ENCODE peak calls at places on chromosomes 2 and 18, in six cellular contexts. Q is progenitor cell of endocrine pancreas, G is Peyer's patch, I is adrenal gland, P is IMR-90, T is fibroblast of the aortic adventitia. Z is an unnamed sample.

GRCh38 chr2:149143734-149144133 is 105.2 kb downstream of the LYPD6B start:
- DNase-seq in I (no peak), G (no peak), Q (no peak), P (no peak), T (no peak), Z (no peak)

GRCh38 chr2:182587831-182588230 is 128.2 kb upstream of the DNAJC10 start:
- DNase-seq in Q (no peak), G (no peak), I (no peak), T (peak), P (peak), Z (no peak)

GRCh38 chr2:164561991-164562390 is 59.3 kb downstream of the GRB14 start:
- DNase-seq in Q (no peak), G (no peak), T (no peak), P (no peak), I (no peak), Z (no peak)

GRCh38 chr18:22370414-22370813 is 47.3 kb downstream of the CTAGE1 start:
- DNase-seq in I (no peak), G (no peak), T (no peak), Q (no peak), P (no peak), Z (no peak)

GRCh38 chr2:175227382-175227781 is 45.9 kb upstream of the ATP5MC3 start:
- DNase-seq in I (no peak), Q (no peak), G (no peak), T (no peak), P (no peak), Z (no peak)

GRCh38 chr2:206211657-206212255 is 52.1 kb downstream of the EEF1B2 start:
- DNase-seq in T (peak), P (peak), I (peak), Q (no peak), G (no peak), Z (no peak)

GRCh38 chr2:74317696-74318095 is 25.5 kb downstream of the SLC4A5 start:
- DNase-seq in P (no peak), Q (no peak), I (no peak), T (no peak), G (no peak), Z (no peak)

GRCh38 chr2:1595274-1595673 is 149.0 kb downstream of the PXDN start:
- DNase-seq in Q (no peak), T (no peak), I (no peak), G (no peak), P (no peak), Z (no peak)

GRCh38 chr2:120469486-120469885 is 123.5 kb downstream of the INHBB start:
- DNase-seq in T (peak), Q (no peak), P (no peak), G (no peak), I (no peak), Z (no peak)

GRCh38 chr2:26299488-26300092 is 46.4 kb upstream of the SELENOI start:
- DNase-seq in G (no peak), I (peak), Q (no peak), T (peak), P (peak), Z (peak)

GRCh38 chr18:9825571-9826073 is 60.2 kb upstream of the TXNDC2 start:
- DNase-seq in T (peak), Q (no peak), I (peak), G (peak), P (peak), Z (no peak)

GRCh38 chr2:109702250-109702985 is 88.3 kb downstream of the SOWAHC start:
- DNase-seq in I (no peak), G (peak), Q (no peak), P (peak), T (peak), Z (no peak)

GRCh38 chr18:69727912-69728572 is 219.6 kb downstream of the CD226 start:
- DNase-seq in P (no peak), I (no peak), T (peak), Q (no peak), G (no peak), Z (no peak)

GRCh38 chr2:224997802-224998201 is 44.5 kb downstream of the DOCK10 start:
- DNase-seq in Q (no peak), P (peak), I (no peak), G (no peak), T (no peak), Z (no peak)

GRCh38 chr2:224999784-225000183 is 42.5 kb downstream of the DOCK10 start:
- DNase-seq in G (no peak), P (no peak), I (no peak), T (peak), Q (no peak), Z (no peak)

GRCh38 chr2:225002656-225003045 is 39.6 kb downstream of the DOCK10 start:
- DNase-seq in Q (no peak), P (no peak), G (peak), I (no peak), T (no peak), Z (no peak)

GRCh38 chr2:225004531-225004930 is 37.7 kb downstream of the DOCK10 start:
- DNase-seq in T (peak), P (peak), Q (no peak), G (no peak), I (no peak), Z (no peak)

GRCh38 chr2:225002039-225002655 is 40.1 kb downstream of the DOCK10 start:
- DNase-seq in Q (no peak), T (peak), G (peak), I (peak), P (peak), Z (peak)
- TF ChIP-seq CTCF in Q (peak), T (peak), G (peak), I (peak), P (peak), Z (peak)

GRCh38 chr18:43789234-43790000 is 512.1 kb upstream of the SYT4 start:
- DNase-seq in G (no peak), P (no peak), I (no peak), T (peak), Q (no peak), Z (no peak)
- TF ChIP-seq CTCF in G (peak), P (no peak), I (peak), T (peak), Q (peak), Z (no peak)

GRCh38 chr2:132911726-132912724 is 242.0 kb upstream of the LYPD1 start:
- DNase-seq in Q (no peak), G (no peak), P (peak), I (no peak), T (peak), Z (no peak)
- TF ChIP-seq CTCF in Q (peak), G (no peak), P (peak), I (no peak), T (peak), Z (no peak)

GRCh38 chr2:231489990-231490389 is 25.7 kb upstream of the NCL start:
- DNase-seq in T (no peak), I (peak), Q (no peak), P (no peak), G (peak), Z (no peak)
- TF ChIP-seq CTCF in T (peak), I (peak), Q (peak), P (peak), G (no peak), Z (peak)

GRCh38 chr18:71442830-71443229 is 1101.3 kb downstream of the CBLN2 start:
- DNase-seq in G (no peak), I (no peak), P (no peak), T (peak), Q (no peak), Z (no peak)

DNA sequence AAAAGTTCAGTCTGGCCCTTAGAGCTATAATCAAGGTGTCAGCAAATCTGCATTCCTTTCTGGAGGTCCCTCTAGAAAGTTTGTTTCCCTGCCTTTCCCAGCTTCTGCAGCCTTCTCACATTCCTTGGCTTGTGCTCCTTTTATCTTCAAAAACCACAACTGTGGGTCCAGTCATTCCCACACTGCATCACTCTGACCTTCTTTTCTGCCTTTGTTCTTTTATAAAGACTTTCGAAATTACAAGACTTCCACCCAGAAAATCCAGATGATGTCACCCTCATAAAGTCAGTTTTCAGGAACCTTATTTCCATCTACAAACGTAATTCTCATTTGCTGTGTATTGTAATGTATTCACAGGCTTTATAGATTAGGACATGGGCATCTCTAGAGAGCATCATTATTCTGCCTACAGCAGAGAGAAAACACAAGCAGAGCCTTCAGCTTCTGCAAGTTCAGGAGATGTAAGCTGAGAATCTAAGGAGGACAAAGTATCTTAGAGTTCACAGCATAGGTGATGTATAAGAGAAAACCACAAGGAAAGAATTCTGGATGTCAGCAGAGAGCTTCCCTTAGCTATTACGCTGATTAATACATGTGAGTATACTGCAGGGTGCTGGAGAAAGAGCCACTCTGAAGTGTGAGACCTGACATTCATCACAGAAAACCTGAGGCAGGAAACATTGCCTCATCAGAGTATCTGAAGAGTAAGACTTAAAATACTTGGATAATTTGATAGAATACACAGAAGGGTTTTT is 1100.2 kb downstream of the CBLN2 start:
- DNase-seq in T (peak), Q (no peak), P (no peak), G (no peak), I (no peak), Z (no peak)
- TF ChIP-seq CTCF in T (no peak), Q (no peak), P (no peak), G (no peak), I (no peak), Z (no peak)

GRCh38 chr2:24489465-24489864 is 1.6 kb upstream of the NCOA1 start:
- DNase-seq in I (no peak), T (no peak), Q (no peak), G (no peak), P (no peak), Z (no peak)

GRCh38 chr2:24491626-24492282 is 700 bp downstream of the NCOA1 start:
- DNase-seq in Q (peak), P (no peak), I (peak), T (peak), G (peak), Z (peak)

GRCh38 chr2:24492283-24493272 is 1.5 kb downstream of the NCOA1 start:
- DNase-seq in G (no peak), T (peak), I (peak), P (no peak), Q (no peak), Z (no peak)

GRCh38 chr2:24489942-24490673 is 946 bp upstream of the NCOA1 start:
- DNase-seq in Q (no peak), G (peak), I (no peak), P (peak), T (no peak), Z (peak)

DNA sequence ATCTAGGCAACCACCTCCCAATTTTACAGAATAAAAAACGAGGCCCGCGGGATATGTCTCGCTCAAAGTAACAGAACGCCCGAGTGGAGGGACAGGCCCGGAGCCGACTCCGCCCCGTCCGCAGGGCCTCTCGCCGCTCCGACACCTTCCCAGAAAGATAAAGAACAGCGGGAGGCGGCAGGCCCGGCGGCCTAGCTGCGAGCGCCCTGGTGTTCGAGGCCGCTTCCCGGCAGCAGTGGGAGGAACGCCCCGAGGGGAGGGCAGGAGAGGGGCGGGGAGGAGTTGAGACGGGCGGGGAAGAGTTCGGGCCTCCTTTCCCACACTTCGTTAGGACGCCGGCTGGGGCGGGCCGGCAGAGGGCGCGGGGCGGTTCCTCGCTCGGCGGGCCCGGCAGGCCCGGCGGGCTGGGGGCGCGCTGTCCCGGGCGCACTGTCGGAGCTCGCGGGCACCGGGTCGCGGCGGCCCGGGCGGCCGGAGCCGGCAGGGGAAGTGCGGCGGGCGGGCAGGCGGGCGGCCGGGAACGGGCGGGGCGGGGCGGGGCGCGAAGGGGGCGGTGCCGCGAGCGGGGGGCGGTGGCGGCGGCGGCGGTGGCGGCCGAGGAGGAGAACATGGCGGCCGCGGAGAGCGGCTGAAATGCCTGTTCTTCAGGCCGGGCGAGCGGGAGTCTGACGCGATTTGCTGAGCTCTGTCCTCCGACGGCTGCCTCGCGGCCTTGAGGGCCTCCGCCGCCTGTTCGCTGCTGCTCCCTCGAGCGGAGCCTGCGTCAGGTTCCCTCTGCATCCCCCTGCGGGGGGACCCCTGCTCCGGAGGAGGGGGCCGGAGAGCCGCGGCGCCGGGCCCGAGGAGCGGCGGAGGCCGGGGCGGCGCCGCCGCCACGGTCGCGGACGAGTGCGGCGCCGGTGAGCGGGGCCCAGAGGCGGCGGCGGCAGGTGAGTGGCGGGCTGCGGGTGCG is at the start of gene NCOA1:
- DNase-seq in T (peak), P (peak), I (peak), Q (peak), G (peak), Z (peak)
- TF ChIP-seq CTCF in T (peak), P (peak), I (peak), Q (peak), G (peak), Z (peak)

DNA sequence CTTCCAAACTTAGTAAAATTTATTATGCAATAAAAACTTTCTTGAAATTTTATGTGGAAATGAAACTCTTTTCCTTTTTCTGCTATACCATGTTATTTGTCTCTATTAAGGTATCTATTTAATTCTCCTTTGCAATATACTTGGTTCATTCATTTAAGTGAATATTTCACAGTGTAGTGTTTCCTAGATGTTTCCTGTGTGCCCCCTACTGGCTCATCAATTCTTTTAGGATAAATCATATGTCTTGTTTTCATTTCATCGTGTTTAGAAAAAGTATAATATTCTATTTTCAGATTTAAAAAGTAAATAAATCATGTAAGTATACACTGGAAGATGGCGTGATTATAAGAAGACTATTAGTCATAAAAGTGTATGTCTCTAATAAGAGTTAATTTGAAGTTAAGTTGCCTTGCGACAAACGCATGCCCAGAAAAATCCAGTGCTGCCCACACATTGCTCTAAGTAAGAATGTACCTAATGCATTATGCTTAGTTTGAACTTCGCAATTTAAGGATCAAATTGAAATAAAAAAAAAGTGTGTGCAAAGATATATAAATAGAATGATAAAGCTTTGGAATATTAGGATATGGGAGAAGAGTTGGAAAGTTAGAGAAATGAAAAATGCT is 525.4 kb downstream of the KCNJ3 start:
- DNase-seq in T (no peak), G (no peak), P (no peak), Q (no peak), I (no peak), Z (peak)
- TF ChIP-seq CTCF in T (no peak), G (peak), P (no peak), Q (peak), I (peak), Z (peak)

DNA sequence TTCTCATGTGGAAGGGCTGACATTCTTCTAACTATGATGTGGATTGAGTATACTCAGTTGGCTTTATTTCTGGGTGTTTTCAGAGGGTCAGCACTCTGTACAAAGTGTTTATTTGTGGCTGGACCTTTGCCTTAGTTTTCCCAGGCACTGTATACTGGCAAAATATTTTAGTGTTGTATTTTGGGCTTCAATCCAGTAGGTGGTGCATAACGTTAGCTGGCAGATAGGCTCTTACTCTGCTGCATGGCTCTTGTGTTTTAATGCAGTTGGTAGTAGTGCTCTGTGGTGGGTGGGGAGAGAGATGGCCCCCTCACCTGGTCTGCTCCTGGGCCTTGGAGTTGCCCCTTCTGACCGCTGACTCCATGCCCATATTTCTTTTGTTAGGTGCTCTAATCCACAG is 75.6 kb upstream of the REG3A start:
- DNase-seq in I (no peak), Q (no peak), G (no peak), T (no peak), P (no peak), Z (no peak)
- TF ChIP-seq CTCF in I (no peak), Q (peak), G (peak), T (no peak), P (peak), Z (peak)